ENCODE peak calls at places on chromosomes 6 and 20, in eight cellular contexts. Z is neural progenitor cell, Q is fibroblast of lung, T is PC-3, O is HCT116, W is mammary epithelial cell, N is GM12878, X is H1. U is an unnamed sample.
A peak's percentile ranks its signal among the peaks of the same experiment; 100 is the strongest.

GRCh38 chr20:13165203-13165602 is 55.9 kb upstream of the ISM1 start:
- DNase-seq in N (no peak), X (no peak), Z (no peak), W (no peak), Q (no peak), T (no peak), O (no peak), U (no peak)

GRCh38 chr6:170050591-170051041 is 240.3 kb downstream of the DLL1 start:
- DNase-seq in Z (no peak), Q (no peak), O (no peak), W (no peak), N (no peak), T (no peak), X (no peak), U (no peak)

GRCh38 chr6:167099707-167100106 is 23.2 kb upstream of the CCR6 start:
- DNase-seq in W (no peak), Q (no peak), O (no peak), T (no peak), Z (no peak), X (no peak), N (no peak), U (no peak)

GRCh38 chr6:167047554-167047953 is 48.4 kb downstream of the CEP43 start:
- DNase-seq in O (no peak), X (no peak), W (no peak), Z (no peak), Q (no peak), T (no peak), N (peak; percentile 86), U (no peak)

GRCh38 chr6:84687487-84687886 is 76.9 kb downstream of the TBX18 start:
- DNase-seq in W (no peak), T (no peak), N (no peak), Q (no peak), O (no peak), Z (peak; percentile 56), X (no peak), U (no peak)

GRCh38 chr20:57092112-57092899 is 174.1 kb downstream of the BMP7 start:
- DNase-seq in N (peak; percentile 2), Z (peak; percentile 88), X (peak; percentile 61), Q (peak; percentile 24), O (peak; percentile 44), T (peak; percentile 81), W (peak; percentile 36), U (no peak)

GRCh38 chr6:113980937-113981554 is 10.1 kb upstream of the HDAC2 start:
- DNase-seq in W (no peak), Z (peak; percentile 70), O (no peak), Q (peak; percentile 33), N (no peak), T (peak; percentile 45), X (no peak), U (no peak)

GRCh38 chr6:10520468-10520867 is 683 bp upstream of the GCNT2 start:
- DNase-seq in X (no peak), W (no peak), T (peak; percentile 39), O (no peak), Z (no peak), Q (no peak), N (no peak), U (no peak)

GRCh38 chr6:130337534-130337933 is 28.3 kb upstream of the TMEM200A start:
- DNase-seq in N (no peak), Z (no peak), X (no peak), T (no peak), Q (no peak), W (no peak), O (no peak), U (no peak)

GRCh38 chr6:227812-228338 is 64.4 kb upstream of the DUSP22 start:
- DNase-seq in T (no peak), Q (no peak), O (no peak), W (no peak), Z (no peak), N (peak; percentile 95), X (no peak), U (no peak)

GRCh38 chr6:109130065-109130464 is 34.8 kb downstream of the CEP57L1 start:
- DNase-seq in Z (no peak), O (no peak), N (no peak), T (no peak), X (no peak), W (no peak), Q (no peak), U (no peak)

GRCh38 chr6:14915888-14916832 is 329.7 kb upstream of the JARID2 start:
- DNase-seq in N (no peak), Z (no peak), X (no peak), O (no peak), Q (no peak), T (no peak), W (no peak), U (no peak)

GRCh38 chr6:109322825-109323580 is 59.3 kb downstream of the CD164 start:
- DNase-seq in W (peak; percentile 4), N (no peak), Z (no peak), Q (no peak), X (no peak), O (no peak), T (no peak), U (no peak)

GRCh38 chr6:121849477-121849876 is 414.0 kb downstream of the GJA1 start:
- DNase-seq in Z (peak; percentile 90), N (no peak), W (peak; percentile 48), T (peak; percentile 79), O (peak; percentile 53), Q (peak; percentile 84), X (peak; percentile 73), U (no peak)

GRCh38 chr20:32538526-32538918 is 46.6 kb downstream of the NOL4L start:
- DNase-seq in Z (no peak), O (no peak), W (no peak), X (no peak), N (no peak), T (no peak), Q (no peak), U (no peak)

GRCh38 chr6:139369568-139370046 is 4.8 kb downstream of the CITED2 start:
- DNase-seq in X (no peak), Z (peak; percentile 65), T (peak; percentile 59), Q (peak; percentile 86), W (peak; percentile 21), O (no peak), N (no peak), U (peak; percentile 78)

GRCh38 chr6:145096846-145097245 is 638.5 kb downstream of the EPM2A start:
- DNase-seq in X (no peak), Q (no peak), N (no peak), T (peak; percentile 4), O (no peak), W (peak; percentile 24), Z (no peak), U (no peak)

GRCh38 chr6:121823437-121823851 is 388.0 kb downstream of the GJA1 start:
- DNase-seq in T (no peak), Q (peak; percentile 19), W (no peak), Z (peak; percentile 65), X (peak; percentile 21), N (no peak), O (no peak), U (no peak)

GRCh38 chr6:160355001-160355400 is 6.8 kb downstream of the SLC22A3 start:
- DNase-seq in X (no peak), T (peak; percentile 78), Z (no peak), W (peak; percentile 70), Q (peak; percentile 32), O (no peak), N (no peak), U (no peak)

GRCh38 chr20:21513181-21513663 is 642 bp downstream of the NKX2-2 start:
- DNase-seq in Z (peak; percentile 58), X (no peak), N (no peak), O (no peak), T (no peak), W (no peak), Q (no peak), U (no peak)
- TF ChIP-seq EZH2 in Z (peak; percentile 87), X (peak; percentile 85), N (no peak), O (no peak), T (no peak), W (peak; percentile 92), Q (peak; percentile 82), U (no peak)

DNA sequence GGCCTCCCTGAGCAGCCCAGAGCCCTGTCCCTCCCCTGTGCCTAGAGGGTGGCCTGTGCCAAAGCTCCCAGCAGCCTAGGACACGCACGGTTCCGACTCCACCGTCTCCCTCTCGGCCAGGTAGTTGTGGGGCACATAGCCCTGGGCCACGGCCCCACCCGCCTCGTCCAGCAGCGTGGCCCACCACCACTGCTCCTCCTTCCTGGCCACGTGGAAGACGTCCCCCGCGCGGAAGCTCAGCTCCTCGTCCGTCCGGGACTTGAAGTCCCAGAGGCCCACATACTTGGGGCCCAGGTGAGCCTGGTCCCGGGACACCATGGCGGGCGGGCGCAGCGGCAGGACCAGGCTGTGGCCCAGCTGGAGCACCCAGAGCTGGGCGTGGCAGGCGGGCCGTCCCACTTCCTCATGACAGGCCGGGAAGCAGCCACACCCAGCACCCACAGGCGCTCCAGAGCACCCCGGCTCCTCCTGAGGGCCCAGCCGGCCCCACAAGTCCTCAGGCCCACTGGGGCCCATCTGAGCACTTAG is at the start of gene PTK6:
- DNase-seq in Z (no peak), O (no peak), T (peak; percentile 75), Q (no peak), X (no peak), N (no peak), W (no peak), U (no peak)
- H3K9ac ChIP-seq in Z (no peak within 1 kb of the TSS), O (peak within 1 kb of the TSS; percentile 76), T (peak within 1 kb of the TSS; percentile 83), Q (peak within 1 kb of the TSS; percentile 30), X (no peak within 1 kb of the TSS), N (peak within 1 kb of the TSS; percentile 70), W (no peak within 1 kb of the TSS), U (no peak within 1 kb of the TSS)

DNA sequence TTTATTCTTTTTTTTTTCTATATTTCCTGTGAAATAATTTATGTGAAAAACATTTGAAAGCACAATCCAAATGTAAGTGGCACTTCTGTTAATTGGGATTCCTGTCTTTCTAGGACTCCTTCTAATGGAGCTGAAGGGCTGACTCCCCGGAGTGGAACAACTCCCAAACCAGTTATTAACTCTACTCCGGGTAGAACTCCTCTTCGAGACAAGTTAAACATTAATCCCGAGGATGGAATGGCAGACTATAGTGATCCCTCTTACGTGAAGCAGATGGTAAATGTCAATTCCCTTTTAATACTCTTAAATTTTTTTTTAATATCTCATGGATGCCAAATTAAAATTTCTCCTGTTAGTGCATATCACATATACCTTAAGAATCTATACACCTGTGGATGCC is 35.0 kb downstream of the CDC5L start:
- DNase-seq in X (no peak), Z (no peak), Q (no peak), N (no peak), O (no peak), T (no peak), W (no peak), U (no peak)
- H3K36me3 ChIP-seq in X (peaks cover 79% of the 10 kb centered on the region), Z (peaks cover 38% of the 10 kb centered on the region), Q (peaks cover 1% of the 10 kb centered on the region), N (peaks cover 31% of the 10 kb centered on the region), O (peaks cover 43% of the 10 kb centered on the region), T (peaks cover 70% of the 10 kb centered on the region), W (peaks cover 33% of the 10 kb centered on the region), U (peaks cover 88% of the 10 kb centered on the region)

DNA sequence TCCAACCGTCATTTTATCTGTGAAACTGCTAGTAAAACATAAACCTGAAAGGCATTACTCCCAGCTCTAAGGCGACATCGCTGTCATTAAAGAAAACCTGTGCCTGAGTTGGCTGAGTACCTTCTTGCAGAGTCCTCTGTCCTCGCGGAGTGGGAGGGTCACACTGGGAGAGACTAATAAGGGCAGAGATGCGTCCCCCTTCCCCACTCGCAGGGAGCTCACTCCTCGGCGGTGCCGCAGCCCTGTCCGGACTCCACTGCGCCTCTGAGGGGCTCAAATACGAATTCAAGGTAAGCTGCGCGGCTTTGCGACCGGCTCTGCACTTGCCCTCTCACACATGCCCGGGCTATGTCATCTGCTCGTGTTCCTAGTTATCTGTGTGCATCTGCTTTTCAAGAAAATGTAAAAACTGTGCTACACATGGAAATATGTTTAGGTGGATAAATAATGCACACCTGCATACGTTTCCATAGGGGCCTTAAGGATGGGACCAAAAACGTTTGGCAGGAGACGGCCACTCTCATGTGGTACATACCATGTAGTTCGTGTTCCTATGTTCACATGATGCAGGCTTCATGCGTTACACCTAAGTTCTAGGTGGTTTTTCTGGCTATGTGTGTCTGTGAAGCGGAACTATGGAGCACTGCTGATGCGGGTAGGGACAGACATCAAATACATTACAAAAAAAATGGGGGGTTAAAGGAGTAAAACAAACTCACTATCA is at the start of gene COL19A1:
- DNase-seq in W (no peak), Z (peak; percentile 56), X (no peak), T (peak; percentile 1), N (peak; percentile 76), Q (no peak), O (no peak), U (no peak)
- TF ChIP-seq EZH2 in W (peak; percentile 80), Z (peak; percentile 76), X (peak; percentile 73), T (no peak), N (no peak), Q (peak; percentile 72), O (no peak), U (no peak)

U was measured in SK-N-MC.